ENCODE peak calls at places on chromosomes 16 and 17, in seven cellular contexts. B is tibial nerve, Z is progenitor cell of endocrine pancreas, Q is uterus, X is kidney epithelial cell, T is upper lobe of right lung, H is heart left ventricle. J is an unnamed sample.

GRCh38 chr17:49461580-49461979 is 33.5 kb upstream of the NGFR start:
- DNase-seq in B (no peak), X (no peak), Z (no peak), Q (no peak), T (no peak), H (no peak), J (no peak)

GRCh38 chr17:8514801-8515200 is 79.1 kb downstream of the NDEL1 start:
- DNase-seq in B (no peak), H (no peak), T (no peak), Z (no peak), X (no peak), Q (no peak), J (no peak)

GRCh38 chr17:43905400-43905984 is 1.8 kb downstream of the MPP2 start:
- DNase-seq in Q (no peak), B (no peak), X (no peak), H (no peak), Z (no peak), T (no peak), J (no peak)

GRCh38 chr16:31404353-31405064 is 11.4 kb downstream of the ITGAD start:
- DNase-seq in T (no peak), Z (no peak), X (no peak), B (no peak), H (no peak), Q (no peak), J (no peak)

GRCh38 chr16:27932542-27933178 is 130.9 kb downstream of the GSG1L start:
- DNase-seq in T (no peak), Z (no peak), B (no peak), Q (no peak), H (no peak), X (no peak), J (no peak)

GRCh38 chr16:12547608-12547922 is 256.1 kb downstream of the CPPED1 start:
- DNase-seq in X (no peak), Z (no peak), H (no peak), Q (no peak), T (no peak), B (no peak), J (no peak)

GRCh38 chr16:57380671-57381462 is 8.6 kb downstream of the CX3CL1 start:
- DNase-seq in X (no peak), T (no peak), Q (no peak), H (no peak), Z (no peak), B (no peak), J (no peak)

GRCh38 chr17:75405365-75406221 is at the start of gene GRB2:
- DNase-seq in Q (peak), X (peak), H (peak), T (peak), Z (peak), B (peak), J (peak)

GRCh38 chr16:58116046-58116445 is 13.1 kb downstream of the CFAP20 start:
- DNase-seq in X (no peak), B (no peak), T (no peak), H (no peak), Q (no peak), Z (no peak), J (no peak)

GRCh38 chr17:81494984-81495383 is 17.6 kb downstream of the ACTG1 start:
- DNase-seq in Z (no peak), X (no peak), H (no peak), B (no peak), Q (no peak), T (no peak), J (no peak)

GRCh38 chr17:41418116-41418860 is 6.1 kb downstream of the KRT37 start:
- DNase-seq in B (no peak), X (no peak), T (no peak), Z (no peak), Q (no peak), H (no peak), J (no peak)

GRCh38 chr16:83968483-83968865 is 430 bp downstream of the NECAB2 start:
- DNase-seq in H (no peak), Q (no peak), X (no peak), T (no peak), B (no peak), Z (no peak), J (no peak)

GRCh38 chr17:72587156-72587555 is 466.3 kb downstream of the SOX9 start:
- DNase-seq in T (no peak), B (no peak), X (no peak), Z (no peak), Q (no peak), H (no peak), J (no peak)

GRCh38 chr17:72590382-72590781 is 469.6 kb downstream of the SOX9 start:
- DNase-seq in X (no peak), T (no peak), B (no peak), Z (no peak), Q (no peak), H (no peak), J (no peak)

GRCh38 chr17:72587773-72588511 is 467.1 kb downstream of the SOX9 start:
- DNase-seq in T (no peak), H (no peak), Z (no peak), X (no peak), Q (no peak), B (no peak), J (peak)

GRCh38 chr17:72588561-72588960 is 467.7 kb downstream of the SOX9 start:
- DNase-seq in Q (no peak), Z (no peak), B (no peak), T (no peak), H (no peak), X (no peak), J (no peak)

DNA sequence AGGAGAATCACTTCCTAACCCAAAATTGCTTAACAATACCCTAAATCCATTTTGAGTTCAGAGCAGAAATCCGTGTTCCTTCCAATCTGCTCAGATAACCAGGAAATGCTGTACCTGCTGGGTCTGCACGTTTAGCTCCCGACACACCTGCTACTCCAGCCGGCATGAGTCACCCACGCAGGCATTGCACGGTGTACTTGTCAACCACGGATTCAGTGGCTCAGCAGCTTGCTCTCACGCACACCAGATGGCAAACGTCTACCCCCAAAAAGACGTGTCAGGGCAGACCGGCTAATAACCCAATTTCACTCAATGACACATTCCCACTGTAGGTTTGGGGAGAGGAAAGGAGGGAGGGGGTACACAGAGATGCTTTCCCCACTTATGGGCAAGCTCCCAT is 468.1 kb downstream of the SOX9 start:
- DNase-seq in Q (no peak), B (no peak), Z (no peak), X (peak), T (peak), H (no peak), J (no peak)
- TF ChIP-seq CTCF in Q (no peak), B (no peak), Z (no peak), X (no peak), T (no peak), H (no peak), J (no peak)

GRCh38 chr16:85593503-85594195 is 19.5 kb upstream of the GSE1 start:
- DNase-seq in Q (no peak), H (no peak), X (no peak), B (no peak), Z (no peak), T (no peak), J (no peak)
- TF ChIP-seq CTCF in Q (no peak), H (no peak), X (no peak), B (no peak), Z (no peak), T (no peak), J (no peak)

DNA sequence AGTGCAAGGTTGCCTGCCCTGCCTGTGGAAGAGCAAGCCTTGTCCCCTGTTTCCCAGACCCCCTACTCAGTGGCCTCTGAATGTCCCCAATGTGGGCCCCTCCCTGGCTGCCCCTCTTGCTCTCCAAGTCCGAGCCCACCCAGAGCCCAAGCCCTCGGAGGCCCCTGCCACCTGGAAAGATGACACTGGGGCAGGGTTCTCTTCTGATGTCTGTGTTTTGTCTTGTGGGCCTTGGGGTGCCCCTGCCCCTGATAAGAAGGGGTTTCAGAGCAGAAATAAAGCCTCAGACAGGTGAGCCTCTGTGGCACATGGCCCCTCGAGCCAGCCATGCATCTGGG is 85.4 kb upstream of the CBX4 start:
- DNase-seq in T (no peak), Q (no peak), H (no peak), B (no peak), Z (no peak), X (no peak), J (no peak)
- TF ChIP-seq CTCF in T (no peak), Q (no peak), H (no peak), B (no peak), Z (no peak), X (no peak), J (peak)

DNA sequence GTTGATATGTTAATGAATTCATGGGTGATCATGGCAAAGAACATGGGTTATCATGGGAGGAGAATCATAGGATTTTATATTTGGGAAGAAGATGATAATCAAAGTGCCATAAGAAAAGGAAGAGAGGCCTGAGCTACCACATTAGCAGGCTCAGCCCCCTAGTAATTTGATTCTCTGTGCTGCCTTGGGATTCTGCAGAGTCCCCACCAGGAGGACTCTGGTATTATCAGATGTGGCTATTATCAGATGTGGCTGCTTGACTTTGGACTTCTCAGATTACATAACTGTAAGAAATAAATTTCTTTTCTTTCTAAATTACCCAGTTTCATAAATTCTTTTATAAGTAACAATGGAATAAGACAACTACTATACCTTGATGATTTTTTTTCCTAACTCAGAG is 137.6 kb downstream of the ITFG1 start:
- DNase-seq in H (no peak), X (no peak), T (no peak), Q (no peak), B (no peak), Z (no peak), J (no peak)
- TF ChIP-seq CTCF in H (no peak), X (no peak), T (no peak), Q (no peak), B (no peak), Z (no peak), J (no peak)